ENCODE peak calls at places on chromosomes 6 and 20, in six cellular contexts. X, W, R, K, V and Z are unnamed samples.

GRCh38 chr6:11317885-11318771 is 85.7 kb upstream of the NEDD9 start:
- DNase-seq in V (peak), X (no peak), W (peak), R (peak), K (peak), Z (peak)

GRCh38 chr6:158042245-158042798 is 60.7 kb downstream of the SYNJ2 start:
- DNase-seq in R (no peak), W (peak), X (peak), V (peak), K (peak), Z (no peak)

GRCh38 chr6:154412106-154412820 is 55.7 kb upstream of the IPCEF1 start:
- DNase-seq in R (no peak), K (no peak), X (no peak), W (peak), V (no peak), Z (no peak)

GRCh38 chr6:151475653-151476523 is 17.9 kb upstream of the CCDC170 start:
- DNase-seq in X (peak), K (no peak), R (peak), V (peak), W (peak), Z (no peak)

GRCh38 chr6:151493495-151494234 is at the start of gene CCDC170:
- DNase-seq in K (no peak), X (no peak), V (peak), R (no peak), W (no peak), Z (peak)

GRCh38 chr20:35560541-35560940 is 18.7 kb downstream of the ERGIC3 start:
- DNase-seq in V (no peak), K (no peak), X (no peak), W (no peak), R (no peak), Z (no peak)

GRCh38 chr20:22805219-22805618 is 220.8 kb upstream of the FOXA2 start:
- DNase-seq in R (no peak), X (no peak), V (no peak), W (peak), K (peak), Z (no peak)

GRCh38 chr6:56772737-56773184 is 130.1 kb upstream of the DST start:
- DNase-seq in X (no peak), V (no peak), R (no peak), W (peak), K (peak), Z (peak)

GRCh38 chr20:62274332-62275262 is 28.2 kb upstream of the ADRM1 start:
- DNase-seq in W (no peak), X (peak), K (no peak), R (no peak), V (peak), Z (peak)

GRCh38 chr20:11686900-11687543 is 230.7 kb upstream of the BTBD3 start:
- DNase-seq in V (peak), R (no peak), K (no peak), X (no peak), W (peak), Z (peak)

GRCh38 chr6:27809939-27810767 is 102.0 kb downstream of the OR2B2 start:
- DNase-seq in K (peak), X (peak), V (peak), W (peak), R (peak), Z (peak)

GRCh38 chr6:63527658-63528514 is 44.4 kb upstream of the LOC128125822 start:
- DNase-seq in V (no peak), W (peak), K (peak), R (no peak), X (no peak), Z (no peak)

GRCh38 chr20:48736636-48737035 is 91.2 kb downstream of the PREX1 start:
- DNase-seq in R (no peak), X (no peak), V (no peak), K (no peak), W (no peak), Z (no peak)

GRCh38 chr6:168884646-168885086 is 369.0 kb downstream of the THBS2 start:
- DNase-seq in W (peak), K (no peak), X (peak), R (peak), V (peak), Z (peak)

GRCh38 chr6:46269447-46270229 is 98.9 kb upstream of the ENPP5 start:
- DNase-seq in R (no peak), K (no peak), X (no peak), W (no peak), V (peak), Z (peak)

GRCh38 chr6:52574709-52575489 is 2.0 kb downstream of the TRAM2 start:
- DNase-seq in X (peak), K (no peak), R (peak), W (peak), V (no peak), Z (no peak)

GRCh38 chr6:39203398-39203797 is 25.9 kb downstream of the KCNK5 start:
- DNase-seq in X (no peak), R (no peak), V (no peak), W (no peak), K (no peak), Z (no peak)

GRCh38 chr6:111631018-111631417 is 25.3 kb upstream of the TRAF3IP2 start:
- DNase-seq in K (no peak), R (no peak), V (no peak), W (no peak), X (no peak), Z (no peak)

GRCh38 chr6:106316376-106316769 is 9.2 kb downstream of the ATG5 start:
- DNase-seq in W (no peak), K (no peak), X (no peak), R (no peak), V (no peak), Z (no peak)